ENCODE peak calls at places on chromosome 1, in five cellular contexts. O is tibial artery, A is heart left ventricle, M is dorsolateral prefrontal cortex, S is AG04450. P is an unnamed sample.

GRCh38 chr1:36582066-36582755 is 99.5 kb upstream of the CSF3R start:
- DNase-seq in O (no peak), A (no peak), M (no peak), S (no peak), P (no peak)

GRCh38 chr1:102919659-102920058 is 188.7 kb downstream of the COL11A1 start:
- DNase-seq in O (no peak), A (no peak), M (no peak), S (no peak), P (no peak)

GRCh38 chr1:229718177-229718576 is 92.1 kb downstream of the URB2 start:
- DNase-seq in O (no peak), A (no peak), M (no peak), S (no peak), P (no peak)

GRCh38 chr1:234538930-234539649 is 60.1 kb upstream of the TARBP1 start:
- DNase-seq in O (peak; percentile 75), A (peak; percentile 57), M (no peak), S (no peak), P (no peak)

GRCh38 chr1:14778882-14779594 is 180.6 kb downstream of the KAZN start:
- DNase-seq in O (no peak), A (no peak), M (no peak), S (no peak), P (no peak)

GRCh38 chr1:204924013-204924759 is 53.5 kb downstream of the NFASC start:
- DNase-seq in O (no peak), A (no peak), M (no peak), S (no peak), P (no peak)

GRCh38 chr1:204889681-204890373 is 19.2 kb downstream of the NFASC start:
- DNase-seq in O (no peak), A (no peak), M (no peak), S (no peak), P (peak; percentile 29)

GRCh38 chr1:35656863-35657232 is 15.5 kb upstream of the PSMB2 start:
- DNase-seq in O (no peak), A (no peak), M (no peak), S (no peak), P (no peak)

GRCh38 chr1:103162360-103162759 is 54.0 kb upstream of the COL11A1 start:
- DNase-seq in O (no peak), A (no peak), M (no peak), S (no peak), P (no peak)

GRCh38 chr1:197467881-197468280 is 199.8 kb downstream of the CRB1 start:
- DNase-seq in O (no peak), A (no peak), M (no peak), S (no peak), P (no peak)

DNA sequence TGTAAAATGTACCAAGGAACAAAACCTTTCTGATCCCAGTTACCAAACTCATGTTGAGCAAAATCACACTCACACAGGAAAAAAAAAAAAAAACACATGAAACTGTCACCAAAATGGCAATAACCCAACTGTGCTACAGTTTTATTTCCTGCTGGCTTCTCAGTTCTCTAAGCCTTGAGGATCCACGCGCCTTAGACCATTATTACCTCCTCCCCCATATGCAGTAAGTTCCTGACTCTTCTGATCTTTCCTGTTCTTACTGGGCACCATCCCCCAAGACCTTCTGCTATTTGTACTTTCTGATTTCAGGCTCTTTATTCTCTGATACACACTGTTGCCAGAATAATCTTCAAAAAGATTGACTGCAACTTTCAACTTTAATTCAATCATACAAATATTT is 79.6 kb downstream of the SLC45A1 start:
- DNase-seq in O (no peak), A (no peak), M (no peak), S (no peak), P (no peak)
- H3K27ac ChIP-seq in O (peak overlapping the region; percentile 44), A (peak overlapping the region; percentile 81), M (peak overlapping the region; percentile 28), S (peak overlapping the region; percentile 90), P (peak overlapping the region; percentile 71)

DNA sequence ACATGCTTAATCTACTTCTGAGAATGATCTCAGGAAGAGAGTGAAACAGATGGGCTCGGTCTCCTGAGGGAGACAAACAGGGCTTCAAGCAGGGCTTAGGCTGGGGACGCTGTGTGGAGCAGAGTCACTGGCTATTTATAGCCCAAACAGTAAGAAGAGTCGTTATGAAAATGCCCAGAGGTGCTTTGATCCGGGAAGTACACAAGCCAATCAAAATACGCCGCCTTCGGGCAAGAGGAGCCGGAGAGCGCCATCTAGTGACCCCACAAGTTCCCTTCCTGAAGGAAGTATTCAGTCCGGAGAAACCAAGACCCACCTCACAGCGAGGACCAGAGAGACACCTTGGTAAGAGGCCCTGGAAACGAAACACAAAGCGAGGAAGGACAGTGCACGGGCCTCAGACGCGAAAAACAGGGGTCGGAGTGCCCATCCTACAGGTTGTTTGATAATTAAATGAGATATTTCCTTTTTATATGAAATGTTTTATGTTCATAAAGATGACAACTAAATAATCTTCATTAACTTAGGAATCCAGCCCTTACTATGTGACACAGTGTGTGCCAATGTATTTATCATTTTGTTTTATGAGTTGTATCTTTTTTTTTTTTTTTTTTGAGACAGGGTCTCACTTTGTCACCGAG is 25.0 kb upstream of the SCCPDH start:
- DNase-seq in O (peak; percentile 79), A (peak; percentile 88), M (peak; percentile 69), S (peak; percentile 92), P (peak; percentile 70)
- H3K4me3 ChIP-seq in O (peak overlapping the region; percentile 18), A (peak overlapping the region; percentile 43), M (peak overlapping the region; percentile 62), S (peak overlapping the region; percentile 25), P (peak overlapping the region; percentile 76)

GRCh38 chr1:201309420-201309819 is 26.1 kb downstream of the PKP1 start:
- DNase-seq in O (peak; percentile 57), A (peak; percentile 77), M (no peak), S (no peak), P (no peak)

GRCh38 chr1:201310986-201311355 is 27.7 kb downstream of the PKP1 start:
- DNase-seq in O (no peak), A (peak; percentile 60), M (no peak), S (no peak), P (no peak)

GRCh38 chr1:201312298-201312697 is 29.0 kb downstream of the PKP1 start:
- DNase-seq in O (no peak), A (no peak), M (no peak), S (no peak), P (no peak)

GRCh38 chr1:201311356-201312011 is 28.2 kb downstream of the PKP1 start:
- DNase-seq in O (no peak), A (no peak), M (no peak), S (no peak), P (no peak)

DNA sequence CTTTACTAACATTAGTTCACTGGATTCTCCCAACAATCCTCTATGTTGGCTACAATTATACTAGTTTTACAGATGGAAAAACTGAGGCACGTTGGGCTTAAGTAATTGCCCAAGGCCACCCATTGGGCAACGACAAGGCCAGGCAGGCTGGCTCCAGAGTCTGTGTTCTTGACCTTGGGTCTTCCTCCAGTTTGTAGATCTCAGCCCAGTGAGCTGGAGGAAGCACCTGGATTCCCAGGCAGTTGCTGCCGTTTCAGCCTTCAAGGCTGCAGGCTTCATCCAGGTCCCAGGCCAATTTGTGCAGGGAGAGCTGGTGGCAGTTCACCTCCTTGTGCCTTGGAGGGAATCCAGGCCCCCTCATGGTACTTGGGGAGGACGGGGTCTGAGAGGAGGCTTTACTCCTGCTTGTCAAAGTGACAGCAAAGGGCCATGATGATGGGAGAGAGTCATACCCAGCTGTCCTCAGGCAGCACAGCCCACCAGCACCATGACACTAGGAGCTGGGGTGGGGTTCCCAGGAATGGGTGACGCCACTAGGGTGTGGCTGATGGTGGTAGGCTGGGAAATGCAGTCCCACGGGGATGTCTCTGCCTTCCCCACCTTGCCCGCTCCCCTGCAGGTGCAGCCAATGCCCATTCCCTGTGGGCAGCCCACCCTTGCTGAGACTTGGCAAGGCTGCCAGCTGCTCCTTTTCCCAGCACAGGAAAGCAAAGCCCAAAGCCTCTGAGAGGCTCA is 27.1 kb downstream of the PKP1 start:
- DNase-seq in O (no peak), A (no peak), M (no peak), S (no peak), P (no peak)
- H3K27ac ChIP-seq in O (no peak overlapping the region), A (peak overlapping the region; percentile 9), M (no peak overlapping the region), S (no peak overlapping the region), P (no peak overlapping the region)

DNA sequence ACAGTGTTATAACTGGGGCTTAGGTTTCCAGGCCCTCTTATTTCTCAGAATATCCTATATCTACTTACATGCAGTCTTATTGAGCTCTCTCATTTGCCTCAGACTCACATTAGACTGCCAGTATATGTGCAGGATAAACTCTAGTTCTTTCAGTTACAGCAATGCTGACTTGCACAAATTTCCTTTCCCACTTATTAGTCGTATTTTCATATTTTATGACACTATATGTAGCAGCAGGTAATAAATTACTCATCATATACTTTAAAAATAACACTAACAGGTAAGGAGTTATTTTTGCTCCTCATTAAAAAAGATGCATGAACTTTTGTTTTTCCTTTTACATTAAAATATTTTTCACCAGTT is 65.7 kb downstream of the GADD45A start:
- DNase-seq in O (no peak), A (no peak), M (no peak), S (no peak), P (no peak)
- H3K4me3 ChIP-seq in O (peak overlapping the region; percentile 12), A (no peak overlapping the region), M (no peak overlapping the region), S (no peak overlapping the region), P (no peak overlapping the region)

DNA sequence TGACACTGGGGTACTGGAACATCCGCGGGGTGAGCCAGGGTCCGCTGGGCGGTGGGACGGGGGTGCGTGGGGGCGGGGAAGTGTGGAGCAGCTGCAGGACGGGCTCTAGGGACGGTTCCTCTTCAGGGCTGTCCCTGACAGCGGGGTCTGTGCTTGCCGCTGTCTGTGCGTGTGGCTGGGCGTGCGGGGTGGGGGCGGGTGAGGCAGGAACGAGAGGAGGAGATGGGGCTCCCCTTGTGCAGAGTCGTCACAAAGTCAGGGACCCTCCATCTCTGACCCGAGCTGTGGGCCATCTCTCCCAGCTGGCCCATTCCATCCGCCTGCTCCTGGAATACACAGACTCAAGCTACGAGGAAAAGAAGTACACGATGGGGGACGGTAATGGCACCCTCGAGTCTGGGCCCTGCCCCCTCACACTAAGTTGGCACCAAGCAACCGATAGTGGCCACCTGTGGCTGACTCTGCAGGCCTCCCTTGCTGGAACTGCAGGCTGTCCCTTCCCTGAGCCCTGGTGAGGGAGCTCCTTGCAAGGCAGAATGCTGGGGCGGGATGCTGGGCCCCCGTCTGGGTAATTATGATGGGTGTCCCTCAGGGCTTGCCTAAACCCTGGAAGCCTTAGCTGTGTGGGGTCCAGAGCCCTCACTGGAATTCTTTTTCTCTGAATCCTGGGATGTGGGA is 405 bp downstream of the GSTM2 start:
- DNase-seq in O (no peak), A (no peak), M (no peak), S (no peak), P (no peak)
- H3K27ac ChIP-seq in O (peak overlapping the region; percentile 69), A (peak overlapping the region; percentile 63), M (no peak overlapping the region), S (no peak overlapping the region), P (no peak overlapping the region)

GRCh38 chr1:110877776-110878175 is 4.8 kb downstream of the CD53 start:
- DNase-seq in O (no peak), A (no peak), M (no peak), S (no peak), P (no peak)
- H3K4me3 ChIP-seq in O (no peak overlapping the region), A (no peak overlapping the region), M (no peak overlapping the region), S (no peak overlapping the region), P (peak overlapping the region; percentile 99)

DNA sequence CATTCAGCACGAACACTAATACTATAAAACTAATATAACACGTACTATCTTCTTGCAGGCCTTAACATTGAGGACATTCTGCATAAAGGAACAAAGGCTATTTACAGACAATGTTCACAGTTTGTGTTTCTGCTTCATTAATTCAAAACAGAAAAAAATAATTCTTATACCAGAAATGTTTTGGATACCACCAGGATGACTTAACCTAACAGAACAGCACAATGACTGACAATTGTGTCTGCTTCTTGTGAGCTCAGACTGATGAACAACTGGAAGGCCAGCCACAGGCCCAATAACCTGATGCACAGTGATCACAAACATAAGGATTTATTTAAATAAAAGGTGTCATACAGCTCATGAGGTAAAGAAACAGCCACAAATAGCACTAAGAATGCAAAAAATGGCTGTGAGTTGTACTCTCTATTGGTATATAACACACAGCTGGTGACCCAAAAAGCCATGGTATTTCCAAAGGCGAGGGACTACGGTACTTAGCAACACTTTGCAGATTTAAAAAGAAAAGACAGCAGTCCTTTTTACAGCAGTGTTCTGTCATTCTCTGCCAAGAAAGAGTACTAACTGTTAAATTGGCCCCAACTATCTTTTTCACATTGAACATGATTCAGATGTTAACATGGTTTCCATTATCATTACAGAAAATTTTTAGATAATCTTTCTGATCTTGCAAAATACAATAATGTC is 32.1 kb upstream of the DDAH1 start:
- DNase-seq in O (no peak), A (no peak), M (no peak), S (no peak), P (no peak)
- H3K27ac ChIP-seq in O (no peak overlapping the region), A (no peak overlapping the region), M (no peak overlapping the region), S (no peak overlapping the region), P (no peak overlapping the region)

P was measured in CD4-positive, CD25-positive, alpha-beta regulatory T cell.